ENCODE peak calls at places on chromosomes 11 and 22, in five cellular contexts. V is IMR-90, D is mesenchymal stem cell, Q is H9, G is H1. I is an unnamed sample.

GRCh38 chr11:122343247-122343646 is 227.2 kb upstream of the BLID start:
- DNase-seq in V (no peak), D (peak; percentile 7), G (no peak), Q (no peak), I (no peak)

GRCh38 chr22:16961477-16962186 is 46.4 kb downstream of the GAB4 start:
- DNase-seq in V (no peak), Q (no peak), D (no peak), G (peak; percentile 11), I (no peak)

GRCh38 chr11:107785401-107785800 is 73.2 kb downstream of the SLC35F2 start:
- DNase-seq in Q (no peak), V (peak; percentile 17), G (peak; percentile 37), D (peak; percentile 22), I (no peak)

GRCh38 chr11:126477526-126478275 is 122.2 kb downstream of the ST3GAL4 start:
- DNase-seq in G (no peak), Q (no peak), V (no peak), D (no peak), I (no peak)

GRCh38 chr11:104881117-104881794 is 17.0 kb downstream of the CASP12 start:
- DNase-seq in G (no peak), V (no peak), Q (no peak), D (no peak), I (no peak)

GRCh38 chr22:27624705-27625104 is 176.9 kb downstream of the MN1 start:
- DNase-seq in D (no peak), Q (no peak), G (no peak), V (no peak), I (no peak)

GRCh38 chr22:22021160-22021750 is 38.7 kb upstream of the TOP3B start:
- DNase-seq in V (peak; percentile 58), D (no peak), Q (no peak), G (no peak), I (no peak)

GRCh38 chr11:75319035-75319877 is 32.2 kb downstream of the ARRB1 start:
- DNase-seq in V (peak; percentile 32), G (no peak), D (no peak), Q (no peak), I (no peak)

GRCh38 chr11:112652786-112653390 is 308.3 kb upstream of the NCAM1 start:
- DNase-seq in D (peak; percentile 2), V (peak; percentile 10), Q (no peak), G (no peak), I (no peak)

GRCh38 chr22:41914611-41915034 is 251 bp downstream of the SHISA8 start:
- DNase-seq in V (no peak), D (no peak), Q (no peak), G (no peak), I (no peak)

GRCh38 chr22:45212992-45213751 is 27.5 kb downstream of the KIAA0930 start:
- DNase-seq in G (no peak), D (peak; percentile 88), Q (no peak), V (peak; percentile 81), I (no peak)

GRCh38 chr11:124946735-124947141 is 7.3 kb upstream of the CCDC15 start:
- DNase-seq in V (peak; percentile 40), D (no peak), G (no peak), Q (no peak), I (no peak)

GRCh38 chr11:76314741-76315090 is 66.2 kb downstream of the THAP12 start:
- DNase-seq in G (no peak), D (peak; percentile 61), V (peak; percentile 61), Q (no peak), I (no peak)

GRCh38 chr11:124278261-124278660 is 22.1 kb downstream of the OR8G5 start:
- DNase-seq in V (peak; percentile 35), D (no peak), Q (no peak), G (no peak), I (no peak)

GRCh38 chr11:65786008-65786785 is 666 bp upstream of the OVOL1 start:
- DNase-seq in G (peak; percentile 82), D (no peak), Q (peak; percentile 39), V (no peak), I (no peak)
- H2BK120ac ChIP-seq in G (no peak overlapping the region), D (no peak overlapping the region), Q (no peak overlapping the region), V (no peak overlapping the region), I (no peak overlapping the region)

DNA sequence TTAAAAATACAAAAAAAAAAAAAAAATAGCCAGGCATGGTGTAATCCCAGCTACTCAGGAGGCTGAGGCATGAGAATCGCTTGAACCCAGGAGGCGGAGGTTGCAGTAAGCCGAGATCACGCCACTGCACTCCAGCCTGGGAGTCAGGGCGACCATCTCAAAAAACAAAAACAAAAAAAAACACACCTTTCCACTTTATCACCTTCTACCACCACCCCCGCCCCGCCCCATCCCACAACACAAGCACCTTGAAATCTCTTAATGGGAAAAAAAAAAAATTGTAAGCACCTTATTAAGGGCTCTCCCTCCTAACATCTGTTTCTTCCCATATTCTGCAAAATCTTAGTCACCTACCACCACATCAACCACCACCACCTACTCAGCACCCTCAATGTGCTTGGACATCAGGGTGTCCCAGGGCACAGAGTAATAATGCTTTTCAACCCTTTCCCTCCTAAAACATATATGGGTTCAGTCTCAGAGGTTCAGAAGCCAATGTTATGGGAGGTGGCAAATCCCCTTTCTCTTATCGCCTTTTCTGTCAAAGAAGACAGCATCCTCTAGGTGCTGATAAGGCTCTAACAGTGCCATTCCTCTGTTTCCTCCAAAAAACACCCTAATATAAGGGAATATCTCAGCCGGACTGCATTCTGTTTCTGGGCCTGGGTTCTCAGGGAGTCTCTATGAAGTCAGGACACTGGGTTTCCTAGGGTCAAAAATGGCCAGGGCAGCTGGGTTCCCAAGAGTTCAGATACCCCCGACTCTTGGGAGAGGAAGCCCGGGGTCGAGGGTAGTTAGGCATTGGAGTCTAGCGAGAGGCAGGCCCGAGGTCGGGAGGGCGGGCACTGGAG is 721 bp downstream of the INTS5 start:
- DNase-seq in G (no peak), Q (no peak), D (no peak), V (no peak), I (no peak)
- H3K23ac ChIP-seq in G (no peak overlapping the region), Q (no peak overlapping the region), D (no peak overlapping the region), V (peak overlapping the region; percentile 75), I (no peak overlapping the region)

GRCh38 chr22:40727607-40728325 is 48.5 kb downstream of the MCHR1 start:
- DNase-seq in G (no peak), Q (no peak), D (peak; percentile 42), V (no peak), I (no peak)
- H2BK15ac ChIP-seq in G (peak overlapping the region; percentile 12), Q (no peak overlapping the region), D (no peak overlapping the region), V (no peak overlapping the region), I (no peak overlapping the region)

DNA sequence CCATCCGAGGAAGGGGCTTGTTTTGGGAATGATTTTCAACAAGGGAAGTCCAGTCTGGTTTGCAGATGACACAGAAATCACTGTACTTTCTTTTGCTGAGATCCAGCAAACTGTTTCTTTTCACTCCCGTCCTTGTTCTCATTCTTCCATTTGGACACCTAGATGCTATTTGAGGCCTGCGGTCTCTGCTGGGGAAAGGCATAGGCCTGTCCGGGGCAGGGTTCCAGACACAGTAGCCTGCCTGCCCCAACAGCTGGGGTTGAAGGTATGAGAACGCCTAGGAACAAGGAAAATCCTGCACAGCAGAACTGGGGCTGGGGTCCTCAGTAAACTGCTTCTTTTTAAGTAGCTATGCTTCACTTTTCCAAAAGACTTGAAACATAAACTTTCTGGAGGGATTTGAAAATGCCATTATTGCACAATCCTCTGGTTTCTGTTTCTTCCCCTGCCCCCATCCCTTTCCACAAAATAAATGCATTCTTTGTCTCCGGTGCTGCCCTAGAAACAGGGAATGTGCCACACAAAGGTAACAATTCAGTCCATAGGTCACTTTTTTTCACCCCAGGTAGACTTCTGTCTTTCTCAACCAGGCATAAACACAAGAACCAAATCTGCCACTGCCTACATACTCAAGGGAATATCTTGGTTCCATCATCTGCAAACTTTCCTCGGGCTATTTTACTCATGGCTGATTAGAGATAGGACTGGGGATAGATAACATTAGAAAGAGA is 174.8 kb upstream of the MTMR2 start:
- DNase-seq in D (peak; percentile 81), Q (no peak), V (peak; percentile 59), G (no peak), I (no peak)
- H2BK120ac ChIP-seq in D (peak overlapping the region; percentile 29), Q (no peak overlapping the region), V (peak overlapping the region; percentile 87), G (no peak overlapping the region), I (no peak overlapping the region)